ENCODE peak calls at places on chromosomes 12 and 14, in five cellular contexts. L is stimulated activated CD4-positive, alpha-beta T cell treated with anti-CD3 and anti-CD28 coated beads, Interleukin-12 subunit alpha, Interleukin-12 subunit beta, amount 100 ng/mL, for 4 hours; O is CD8-positive, alpha-beta memory T cell; Q is anterior cingulate cortex; T is MCF 10A. F is an unnamed sample.

GRCh38 chr14:69331206-69331605 is 66.9 kb downstream of the ERH start:
- DNase-seq in Q (no peak), L (no peak), T (no peak), O (no peak), F (no peak)

GRCh38 chr12:98538031-98538430 is 22.6 kb downstream of the TMPO start:
- DNase-seq in T (no peak), O (no peak), Q (no peak), L (no peak), F (no peak)

GRCh38 chr14:64704743-64705405 is 650 bp downstream of the PLEKHG3 start:
- DNase-seq in T (no peak), O (no peak), L (peak; percentile 13), Q (no peak), F (peak; percentile 66)

GRCh38 chr12:93785262-93786010 is 108.3 kb downstream of the CRADD start:
- DNase-seq in L (peak; percentile 26), O (peak; percentile 30), T (peak; percentile 94), Q (no peak), F (peak; percentile 80)

GRCh38 chr12:93089805-93090569 is 160.9 kb upstream of the EEA1 start:
- DNase-seq in L (no peak), T (peak; percentile 88), Q (no peak), O (no peak), F (peak; percentile 23)

GRCh38 chr14:55477680-55478079 is 37.3 kb upstream of the TBPL2 start:
- DNase-seq in Q (no peak), T (no peak), O (no peak), L (no peak), F (no peak)

GRCh38 chr14:54935958-54936357 is 33.3 kb upstream of the GCH1 start:
- DNase-seq in O (no peak), L (no peak), Q (no peak), T (peak; percentile 77), F (peak; percentile 11)

GRCh38 chr14:51855234-51855633 is 5.2 kb upstream of the GNG2 start:
- DNase-seq in Q (no peak), T (no peak), L (no peak), O (no peak), F (peak; percentile 54)

GRCh38 chr12:5096241-5096880 is 52.7 kb downstream of the KCNA5 start:
- DNase-seq in T (no peak), L (no peak), Q (no peak), O (no peak), F (peak; percentile 64)

GRCh38 chr14:20623798-20624197 is 17.7 kb downstream of the OR6S1 start:
- DNase-seq in O (no peak), Q (no peak), L (no peak), T (no peak), F (no peak)

GRCh38 chr12:109768901-109769670 is 55.5 kb downstream of the FAM222A start:
- DNase-seq in T (no peak), L (no peak), Q (no peak), O (no peak), F (no peak)

GRCh38 chr12:80704430-80704829 is 3.0 kb upstream of the MYF6 start:
- DNase-seq in L (no peak), T (no peak), Q (no peak), O (no peak), F (peak; percentile 11)

GRCh38 chr12:124109760-124110159 is 136.7 kb downstream of the ZNF664 start:
- DNase-seq in T (peak; percentile 43), L (no peak), O (no peak), Q (no peak), F (peak; percentile 13)

GRCh38 chr12:90211017-90211416 is 502.4 kb upstream of the ATP2B1 start:
- DNase-seq in L (no peak), Q (no peak), O (no peak), T (peak; percentile 61), F (peak; percentile 36)

GRCh38 chr12:104510145-104510872 is 53.6 kb downstream of the CHST11 start:
- DNase-seq in L (no peak), O (no peak), T (no peak), Q (no peak), F (no peak)

GRCh38 chr12:112962561-112962960 is 15.8 kb upstream of the OAS2 start:
- DNase-seq in L (no peak), T (no peak), Q (no peak), O (no peak), F (no peak)

GRCh38 chr12:69966839-69967238 is 141.8 kb downstream of the MYRFL start:
- DNase-seq in Q (no peak), L (no peak), T (peak; percentile 83), O (no peak), F (no peak)

GRCh38 chr14:64503434-64504309 is at the start of gene ZBTB25:
- DNase-seq in O (peak; percentile 99), T (peak; percentile 90), L (peak; percentile 85), Q (peak; percentile 90), F (peak; percentile 98)

GRCh38 chr14:45135181-45135580 is 549 bp upstream of the FANCM start:
- DNase-seq in Q (no peak), O (no peak), L (no peak), T (peak; percentile 27), F (peak; percentile 44)

GRCh38 chr12:39807043-39807442 is 187.4 kb upstream of the ABCD2 start:
- DNase-seq in L (no peak), O (no peak), T (peak; percentile 19), Q (no peak), F (no peak)

GRCh38 chr14:39229222-39229543 is 4.5 kb upstream of the MIA2 start:
- DNase-seq in L (peak; percentile 20), O (peak; percentile 74), T (no peak), Q (no peak), F (no peak)

GRCh38 chr14:55780156-55780946 is 200.3 kb downstream of the KTN1 start:
- DNase-seq in Q (no peak), T (peak; percentile 82), L (no peak), O (no peak), F (peak; percentile 96)

GRCh38 chr12:113120670-113121370 is 14.7 kb downstream of the RASAL1 start:
- DNase-seq in O (no peak), T (no peak), L (no peak), Q (no peak), F (no peak)

GRCh38 chr14:100677152-100677924 is 49.4 kb upstream of the DLK1 start:
- DNase-seq in L (no peak), T (no peak), Q (no peak), O (no peak), F (no peak)

GRCh38 chr14:99213101-99213500 is 58.9 kb downstream of the BCL11B start:
- DNase-seq in Q (no peak), O (no peak), T (no peak), L (no peak), F (no peak)

GRCh38 chr14:65792208-65792905 is 379.8 kb downstream of the FUT8 start:
- DNase-seq in O (no peak), T (no peak), L (no peak), Q (no peak), F (peak; percentile 38)

GRCh38 chr14:100619382-100620305 is 32.4 kb upstream of the BEGAIN start:
- DNase-seq in Q (no peak), T (no peak), L (no peak), O (no peak), F (no peak)